ENCODE peak calls at places on chromosomes 11 and 22, in seven cellular contexts. I, U, A, X, Y, T and V are unnamed samples.
A peak's percentile ranks its signal among the peaks of the same experiment; 100 is the strongest.

GRCh38 chr11:63567044-63567840 is 4.1 kb upstream of the PLAAT2 start:
- DNase-seq in I (peak; percentile 58), U (no peak), A (peak; percentile 60), X (no peak), Y (peak; percentile 57), T (no peak), V (no peak)

GRCh38 chr11:134045799-134046635 is 22.9 kb upstream of the JAM3 start:
- DNase-seq in I (no peak), U (peak; percentile 50), A (no peak), X (no peak), Y (no peak), T (no peak), V (no peak)

GRCh38 chr22:26318975-26319374 is 110.1 kb upstream of the ASPHD2 start:
- DNase-seq in I (peak; percentile 11), U (peak; percentile 67), A (no peak), X (no peak), Y (no peak), T (no peak), V (no peak)

GRCh38 chr11:96132437-96132836 is 208.5 kb upstream of the MTMR2 start:
- DNase-seq in I (no peak), U (no peak), A (no peak), X (no peak), Y (no peak), T (no peak), V (no peak)

GRCh38 chr22:47190957-47191323 is 428.5 kb downstream of the TBC1D22A start:
- DNase-seq in I (no peak), U (no peak), A (no peak), X (no peak), Y (no peak), T (no peak), V (no peak)

GRCh38 chr11:62647609-62648005 is 1.2 kb upstream of the GANAB start:
- DNase-seq in I (no peak), U (no peak), A (no peak), X (no peak), Y (no peak), T (no peak), V (no peak)

GRCh38 chr11:7668911-7669310 is 4.4 kb downstream of the CYB5R2 start:
- DNase-seq in I (no peak), U (no peak), A (no peak), X (peak; percentile 63), Y (no peak), T (no peak), V (no peak)

GRCh38 chr11:19602406-19602805 is 110.2 kb upstream of the NAV2 start:
- DNase-seq in I (no peak), U (no peak), A (no peak), X (no peak), Y (no peak), T (no peak), V (no peak)

GRCh38 chr22:17035246-17035645 is 27.2 kb upstream of the GAB4 start:
- DNase-seq in I (no peak), U (no peak), A (no peak), X (no peak), Y (no peak), T (no peak), V (no peak)